ENCODE peak calls at places on chromosomes 6 and 20, in five cellular contexts. R, U, D, Q and O are unnamed samples.

GRCh38 chr6:127120787-127121636 is 2.5 kb downstream of the RSPO3 start:
- DNase-seq in R (peak), Q (peak), D (peak), U (peak), O (peak)

GRCh38 chr6:110475255-110475654 is 1.2 kb downstream of the SLC22A16 start:
- DNase-seq in U (peak), R (peak), D (no peak), Q (no peak), O (peak)

GRCh38 chr6:21634582-21634981 is 41.0 kb downstream of the SOX4 start:
- DNase-seq in R (peak), U (no peak), Q (no peak), D (no peak), O (peak)

GRCh38 chr20:63057133-63058117 is 50.7 kb upstream of the BHLHE23 start:
- DNase-seq in Q (no peak), D (no peak), U (no peak), R (peak), O (peak)

GRCh38 chr6:31271641-31272357 is at the start of gene HLA-C:
- DNase-seq in U (peak), Q (peak), R (peak), D (peak), O (peak)

GRCh38 chr6:169158182-169158573 is 95.5 kb downstream of the THBS2 start:
- DNase-seq in R (peak), D (no peak), Q (no peak), U (peak), O (peak)

GRCh38 chr6:150806790-150807189 is 58.7 kb upstream of the MTHFD1L start:
- DNase-seq in Q (no peak), U (no peak), D (no peak), R (no peak), O (no peak)

GRCh38 chr6:431986-432385 is 40.4 kb downstream of the IRF4 start:
- DNase-seq in Q (peak), D (no peak), R (no peak), U (no peak), O (no peak)

GRCh38 chr6:23659125-23659524 is 466.9 kb upstream of the NRSN1 start:
- DNase-seq in R (no peak), U (no peak), Q (no peak), D (no peak), O (peak)

GRCh38 chr20:39245685-39246311 is 283.7 kb downstream of the DHX35 start:
- DNase-seq in Q (no peak), R (no peak), U (no peak), D (no peak), O (no peak)

GRCh38 chr6:169545956-169546355 is 155.9 kb downstream of the WDR27 start:
- DNase-seq in R (no peak), D (no peak), Q (no peak), U (no peak), O (no peak)

GRCh38 chr20:32567384-32568178 is 17.6 kb downstream of the NOL4L start:
- DNase-seq in R (no peak), Q (no peak), U (no peak), D (no peak), O (peak)

GRCh38 chr6:142811923-142812322 is 133.1 kb downstream of the HIVEP2 start:
- DNase-seq in D (no peak), U (no peak), Q (no peak), R (no peak), O (no peak)

GRCh38 chr20:31740208-31740607 is 1.1 kb downstream of the TPX2 start:
- DNase-seq in U (no peak), D (no peak), Q (no peak), R (peak), O (peak)

GRCh38 chr6:63305278-63305677 is 14.5 kb downstream of the LGSN start:
- DNase-seq in Q (no peak), R (peak), D (no peak), U (no peak), O (peak)

GRCh38 chr6:96917098-96917497 is 7.4 kb upstream of the KLHL32 start:
- DNase-seq in R (no peak), D (no peak), U (no peak), Q (no peak), O (no peak)

GRCh38 chr6:6997282-6998193 is 110.2 kb upstream of the RREB1 start:
- DNase-seq in Q (no peak), R (no peak), D (no peak), U (no peak), O (no peak)

GRCh38 chr6:33273924-33274902 is 2.3 kb downstream of the RPS18 start:
- DNase-seq in Q (no peak), D (no peak), U (no peak), R (no peak), O (no peak)